ENCODE peak calls at places on chromosome 7, in nine cellular contexts. X is NCI-H69; O is WTC11; W is T follicular helper cell; A is heart left ventricle; V is stimulated activated CD4-positive, alpha-beta T cell treated with anti-CD3 and anti-CD28 coated beads, Interleukin-12 subunit alpha, Interleukin-12 subunit beta, amount 100 ng/mL, for 24 hours; G is NCI-H1092; P is SK-N-SH; T is nucleus accumbens. Z is an unnamed sample.

GRCh38 chr7:93941956-93942355 is 20.4 kb downstream of the GNG11 start:
- DNase-seq in A (no peak), P (no peak), W (no peak), V (no peak), G (no peak), T (no peak), O (no peak), X (no peak), Z (no peak)

GRCh38 chr7:142542938-142543337 is 206.3 kb upstream of the PRSS1 start:
- DNase-seq in G (no peak), W (no peak), V (no peak), X (no peak), P (no peak), A (no peak), T (no peak), O (no peak), Z (no peak)

GRCh38 chr7:140670343-140670935 is 2.3 kb upstream of the ADCK2 start:
- DNase-seq in V (no peak), P (no peak), G (no peak), X (no peak), A (no peak), W (no peak), O (no peak), T (no peak), Z (no peak)

GRCh38 chr7:11648980-11649379 is 183.0 kb downstream of the THSD7A start:
- DNase-seq in O (no peak), W (no peak), V (no peak), X (peak), A (peak), T (no peak), G (no peak), P (no peak), Z (no peak)

GRCh38 chr7:40700653-40701475 is 566.1 kb downstream of the SUGCT start:
- DNase-seq in O (no peak), T (no peak), X (no peak), P (no peak), V (no peak), A (no peak), G (no peak), W (no peak), Z (no peak)

GRCh38 chr7:151550601-151551286 is 31.0 kb upstream of the RHEB start:
- DNase-seq in A (no peak), O (no peak), X (peak), G (no peak), W (no peak), V (no peak), T (no peak), P (no peak), Z (no peak)

GRCh38 chr7:64893401-64893800 is 9.7 kb upstream of the ZNF273 start:
- DNase-seq in G (no peak), W (no peak), P (peak), X (peak), A (no peak), O (no peak), V (no peak), T (no peak), Z (no peak)

GRCh38 chr7:107934991-107935770 is 44.2 kb downstream of the DLD start:
- DNase-seq in T (no peak), W (no peak), G (no peak), X (no peak), P (no peak), O (no peak), A (no peak), V (no peak), Z (no peak)

GRCh38 chr7:2522780-2523433 is 3.3 kb downstream of the LFNG start:
- DNase-seq in O (no peak), W (no peak), A (no peak), X (peak), T (no peak), V (peak), G (no peak), P (no peak), Z (no peak)

GRCh38 chr7:84837405-84837804 is 349.5 kb downstream of the SEMA3D start:
- DNase-seq in A (no peak), X (no peak), P (no peak), O (no peak), T (no peak), V (no peak), W (no peak), G (no peak), Z (no peak)

GRCh38 chr7:29270979-29271658 is 76.5 kb downstream of the CHN2 start:
- DNase-seq in V (no peak), W (no peak), T (no peak), A (no peak), X (peak), P (peak), G (no peak), O (no peak), Z (no peak)

GRCh38 chr7:77403957-77404356 is 12.2 kb downstream of the GSAP start:
- DNase-seq in O (no peak), V (no peak), A (no peak), G (no peak), T (no peak), P (no peak), X (no peak), W (no peak), Z (no peak)

GRCh38 chr7:36253699-36254098 is 100.6 kb downstream of the EEPD1 start:
- DNase-seq in W (no peak), V (no peak), P (no peak), G (no peak), O (no peak), X (no peak), A (no peak), T (no peak), Z (no peak)

GRCh38 chr7:8291742-8292141 is 29.8 kb upstream of the ICA1 start:
- DNase-seq in G (no peak), V (no peak), P (peak), X (peak), T (no peak), W (no peak), A (no peak), O (no peak), Z (no peak)

GRCh38 chr7:30157217-30157616 is 22.4 kb downstream of the MTURN start:
- DNase-seq in P (no peak), X (peak), T (no peak), O (no peak), A (no peak), W (peak), V (no peak), G (peak), Z (no peak)

GRCh38 chr7:47485640-47486435 is 96.1 kb downstream of the TNS3 start:
- DNase-seq in O (no peak), P (no peak), X (peak), V (no peak), T (no peak), W (no peak), G (no peak), A (no peak), Z (no peak)

GRCh38 chr7:142303650-142304049 is 45.8 kb upstream of the PRSS58 start:
- DNase-seq in P (peak), G (no peak), X (peak), W (no peak), O (no peak), V (no peak), A (no peak), T (no peak), Z (no peak)

GRCh38 chr7:100861616-100861985 is 5.6 kb upstream of the TRIP6 start:
- DNase-seq in T (no peak), G (no peak), W (no peak), O (no peak), A (no peak), X (no peak), P (no peak), V (no peak), Z (no peak)

GRCh38 chr7:1255083-1255816 is 22.6 kb downstream of the UNCX start:
- DNase-seq in G (no peak), P (no peak), V (no peak), O (no peak), A (no peak), X (no peak), T (no peak), W (no peak), Z (no peak)

GRCh38 chr7:34296663-34297062 is 361.4 kb upstream of the NPSR1 start:
- DNase-seq in X (no peak), T (no peak), P (no peak), W (no peak), V (no peak), O (no peak), G (no peak), A (no peak), Z (no peak)

GRCh38 chr7:76267107-76267834 is 35.2 kb upstream of the HSPB1 start:
- DNase-seq in V (no peak), X (peak), T (no peak), G (no peak), A (no peak), P (no peak), W (no peak), O (peak), Z (no peak)

GRCh38 chr7:129262333-129262732 is 37.5 kb downstream of the AHCYL2 start:
- DNase-seq in V (no peak), O (no peak), G (no peak), W (no peak), A (no peak), T (no peak), X (no peak), P (no peak), Z (no peak)

GRCh38 chr7:45065031-45065995 is 23.5 kb downstream of the NACAD start:
- DNase-seq in G (no peak), V (no peak), W (no peak), O (no peak), T (no peak), P (no peak), X (no peak), A (no peak), Z (no peak)

GRCh38 chr7:12943781-12944180 is 256.3 kb downstream of the ARL4A start:
- DNase-seq in V (no peak), X (peak), G (no peak), W (no peak), O (no peak), A (no peak), T (no peak), P (no peak), Z (no peak)

Z was measured in activated naive CD8-positive, alpha-beta T cell treated with anti-CD3 and anti-CD28 coated beads, Interleukin-2, amount 50 U/mL, for 16 hours.